ENCODE peak calls at places on chromosomes 3 and 15, in eight cellular contexts. S, L, Z, H, T, P, N and U are unnamed samples.

GRCh38 chr15:73683624-73684536 is at the start of gene CD276:
- DNase-seq in S (no peak), L (peak; percentile 87), Z (peak; percentile 68), H (peak; percentile 84), T (no peak), P (peak; percentile 68), N (peak; percentile 57), U (no peak)

GRCh38 chr3:181176610-181177009 is 187.1 kb upstream of the DNAJC19 start:
- DNase-seq in S (no peak), L (peak; percentile 77), Z (no peak), H (peak; percentile 76), T (peak; percentile 3), P (peak; percentile 74), N (peak; percentile 40), U (peak; percentile 54)

GRCh38 chr3:141796436-141797166 is 33.4 kb downstream of the GRK7 start:
- DNase-seq in S (peak; percentile 54), L (no peak), Z (no peak), H (no peak), T (peak; percentile 30), P (peak; percentile 45), N (no peak), U (no peak)

GRCh38 chr15:72911658-72912057 is 128.1 kb upstream of the ADPGK start:
- DNase-seq in S (no peak), L (no peak), Z (no peak), H (no peak), T (no peak), P (no peak), N (no peak), U (no peak)

GRCh38 chr15:34216527-34217270 is 6.8 kb upstream of the KATNBL1 start:
- DNase-seq in S (no peak), L (no peak), Z (no peak), H (no peak), T (no peak), P (no peak), N (no peak), U (no peak)

GRCh38 chr15:100033140-100033857 is 300.1 kb upstream of the LYSMD4 start:
- DNase-seq in S (no peak), L (no peak), Z (no peak), H (no peak), T (no peak), P (no peak), N (no peak), U (no peak)

GRCh38 chr15:25710184-25710583 is 152.9 kb downstream of the ATP10A start:
- DNase-seq in S (peak; percentile 24), L (peak; percentile 66), Z (peak; percentile 67), H (peak; percentile 63), T (peak; percentile 21), P (no peak), N (no peak), U (no peak)

GRCh38 chr15:73867956-73868355 is 5.4 kb upstream of the TBC1D21 start:
- DNase-seq in S (no peak), L (no peak), Z (no peak), H (no peak), T (no peak), P (no peak), N (no peak), U (no peak)

GRCh38 chr3:170055209-170055608 is 17.4 kb downstream of the GPR160 start:
- DNase-seq in S (no peak), L (no peak), Z (no peak), H (no peak), T (no peak), P (no peak), N (no peak), U (no peak)

GRCh38 chr3:49703443-49703927 is 14.1 kb downstream of the RNF123 start:
- DNase-seq in S (peak; percentile 35), L (no peak), Z (peak; percentile 41), H (peak; percentile 71), T (no peak), P (no peak), N (peak; percentile 60), U (peak; percentile 56)

GRCh38 chr3:156483426-156483825 is 71.5 kb downstream of the SSR3 start:
- DNase-seq in S (no peak), L (no peak), Z (no peak), H (no peak), T (no peak), P (no peak), N (no peak), U (peak; percentile 12)

GRCh38 chr3:129855454-129856419 is 37.8 kb downstream of the TMCC1 start:
- DNase-seq in S (no peak), L (no peak), Z (no peak), H (no peak), T (no peak), P (no peak), N (peak; percentile 56), U (no peak)

GRCh38 chr3:123636431-123636841 is 51.6 kb upstream of the HACD2 start:
- DNase-seq in S (no peak), L (no peak), Z (peak; percentile 45), H (peak; percentile 92), T (no peak), P (no peak), N (no peak), U (no peak)